ENCODE peak calls at places on chromosome 22, in ten cellular contexts. D is A549, C is body of pancreas, T is ovary, N is GM23338, R is cardiac muscle cell, K is breast epithelium, E is stomach, A is esophagus squamous epithelium, F is psoas muscle. S is an unnamed sample. For H3K4me1, the result is how much of the 10 kb centered on the place peaks cover.

GRCh38 chr22:20943104-20943933 is 23.7 kb upstream of the AIFM3 start:
- DNase-seq in N (no peak), T (no peak), C (no peak), F (no peak), K (no peak), D (no peak), A (no peak), R (no peak), E (no peak), S (no peak)

GRCh38 chr22:46079861-46080821 is 70.2 kb upstream of the PPARA start:
- DNase-seq in N (no peak), R (no peak), K (peak), F (peak), C (peak), E (peak), A (no peak), T (peak), D (no peak), S (peak)

GRCh38 chr22:49629586-49630447 is 197.9 kb downstream of the BRD1 start:
- DNase-seq in C (no peak), T (no peak), K (no peak), F (no peak), D (no peak), R (no peak), E (no peak), N (no peak), A (no peak), S (no peak)

GRCh38 chr22:28955817-28956216 is 72.4 kb downstream of the ZNRF3 start:
- DNase-seq in K (no peak), F (no peak), R (no peak), D (no peak), C (no peak), E (peak), A (no peak), T (no peak), N (no peak), S (no peak)

GRCh38 chr22:44047891-44048301 is 23.8 kb downstream of the PARVB start:
- DNase-seq in D (no peak), R (no peak), T (no peak), K (no peak), A (no peak), N (no peak), C (no peak), F (no peak), E (no peak), S (no peak)

GRCh38 chr22:30474683-30475424 is 3.0 kb upstream of the SEC14L3 start:
- DNase-seq in C (peak), A (no peak), F (no peak), T (no peak), K (peak), D (no peak), R (no peak), N (peak), E (peak), S (no peak)

GRCh38 chr22:27270818-27271510 is 530.6 kb downstream of the MN1 start:
- DNase-seq in D (no peak), K (no peak), E (no peak), C (no peak), N (no peak), A (no peak), T (peak), R (peak), F (no peak), S (no peak)

GRCh38 chr22:39214383-39215069 is 30.3 kb downstream of the PDGFB start:
- DNase-seq in N (peak), E (no peak), T (no peak), F (no peak), C (peak), R (no peak), A (no peak), D (peak), K (peak), S (no peak)

GRCh38 chr22:25153961-25154685 is 45.5 kb upstream of the CRYBB3 start:
- DNase-seq in T (no peak), F (peak), R (peak), K (peak), A (no peak), D (no peak), N (peak), C (peak), E (peak), S (no peak)

GRCh38 chr22:44489817-44490216 is 8.2 kb downstream of the RTL6 start:
- DNase-seq in E (no peak), A (no peak), D (no peak), C (no peak), K (no peak), T (no peak), N (peak), R (no peak), F (no peak), S (no peak)

GRCh38 chr22:41557401-41558240 is 3.2 kb upstream of the CSDC2 start:
- DNase-seq in F (peak), R (no peak), A (no peak), K (no peak), C (peak), D (no peak), E (peak), N (peak), T (peak), S (peak)

GRCh38 chr22:42990131-42990838 is 24.7 kb downstream of the PACSIN2 start:
- DNase-seq in R (no peak), T (no peak), K (no peak), N (peak), C (no peak), D (peak), E (no peak), A (no peak), F (peak), S (peak)

GRCh38 chr22:39727541-39727940 is 157.0 kb downstream of the CACNA1I start:
- DNase-seq in N (no peak), R (no peak), E (no peak), D (peak), F (no peak), A (no peak), K (no peak), T (no peak), C (no peak), S (no peak)

GRCh38 chr22:17672417-17672991 is 33.9 kb downstream of the BCL2L13 start:
- DNase-seq in A (no peak), N (no peak), F (no peak), T (no peak), C (no peak), D (no peak), R (no peak), E (no peak), K (no peak), S (no peak)

GRCh38 chr22:44181912-44182590 is 1.3 kb downstream of the PARVG start:
- DNase-seq in R (no peak), K (no peak), A (no peak), D (no peak), E (no peak), T (no peak), N (no peak), F (no peak), C (no peak), S (no peak)

GRCh38 chr22:17234144-17234623 is 14.9 kb upstream of the ADA2 start:
- DNase-seq in C (no peak), T (no peak), D (no peak), K (no peak), E (no peak), N (peak), F (no peak), A (no peak), R (no peak), S (no peak)

GRCh38 chr22:33803371-33803770 is 116.9 kb downstream of the LARGE1 start:
- DNase-seq in E (no peak), K (no peak), N (no peak), C (no peak), A (no peak), F (no peak), R (no peak), T (peak), D (no peak), S (no peak)

GRCh38 chr22:45975266-45976161 is 1.4 kb downstream of the WNT7B start:
- DNase-seq in R (peak), D (no peak), N (peak), C (peak), T (no peak), A (no peak), E (no peak), F (no peak), K (peak), S (no peak)

GRCh38 chr22:26597026-26597425 is 7.1 kb upstream of the TPST2 start:
- DNase-seq in A (no peak), C (no peak), D (no peak), K (no peak), E (no peak), T (no peak), F (no peak), N (no peak), R (no peak), S (no peak)

GRCh38 chr22:50303848-50304527 is 3.5 kb downstream of the PLXNB2 start:
- DNase-seq in R (peak), F (peak), D (no peak), K (no peak), A (no peak), T (no peak), E (peak), C (peak), N (peak), S (peak)

GRCh38 chr22:25746012-25746373 is 4.0 kb downstream of the MYO18B start:
- DNase-seq in R (no peak), D (no peak), N (no peak), C (no peak), A (no peak), T (no peak), E (no peak), F (no peak), K (no peak), S (no peak)

GRCh38 chr22:45302047-45302446 is 7.7 kb upstream of the FAM118A start:
- DNase-seq in D (peak), T (no peak), N (no peak), E (no peak), A (no peak), C (no peak), F (no peak), R (no peak), K (no peak), S (no peak)

GRCh38 chr22:45876136-45877035 is 100.6 kb downstream of the WNT7B start:
- DNase-seq in E (peak), N (no peak), T (no peak), F (no peak), C (no peak), K (no peak), R (no peak), A (no peak), D (no peak), S (no peak)

GRCh38 chr22:40638261-40638660 is 1.7 kb upstream of the MRTFA start:
- DNase-seq in A (no peak), N (no peak), D (no peak), E (no peak), T (no peak), R (no peak), F (no peak), C (no peak), K (no peak), S (no peak)

GRCh38 chr22:32818446-32819115 is 17.1 kb downstream of the TIMP3 start:
- DNase-seq in R (peak), C (no peak), T (no peak), K (no peak), A (no peak), D (no peak), E (no peak), F (no peak), N (no peak), S (no peak)

GRCh38 chr22:42410708-42411107 is 21.5 kb downstream of the NFAM1 start:
- DNase-seq in A (no peak), E (no peak), C (no peak), F (no peak), N (no peak), D (no peak), T (no peak), R (no peak), K (no peak), S (no peak)

GRCh38 chr22:27512283-27512761 is 289.2 kb downstream of the MN1 start:
- DNase-seq in T (peak), A (no peak), N (no peak), R (no peak), C (peak), D (no peak), E (peak), K (peak), F (peak), S (peak)

GRCh38 chr22:49185312-49185969 is 642.2 kb downstream of the BRD1 start:
- DNase-seq in E (no peak), K (no peak), N (no peak), F (no peak), A (no peak), T (no peak), R (no peak), C (no peak), D (no peak), S (peak)

GRCh38 chr22:19904174-19904856 is 37.3 kb upstream of the COMT start:
- DNase-seq in R (no peak), D (no peak), E (no peak), T (no peak), N (no peak), C (no peak), A (no peak), F (no peak), K (no peak), S (no peak)
- TF ChIP-seq CTCF in R (no peak), D (no peak), E (no peak), T (no peak), N (no peak), C (no peak), A (no peak), F (no peak), K (no peak), S (no peak)

DNA sequence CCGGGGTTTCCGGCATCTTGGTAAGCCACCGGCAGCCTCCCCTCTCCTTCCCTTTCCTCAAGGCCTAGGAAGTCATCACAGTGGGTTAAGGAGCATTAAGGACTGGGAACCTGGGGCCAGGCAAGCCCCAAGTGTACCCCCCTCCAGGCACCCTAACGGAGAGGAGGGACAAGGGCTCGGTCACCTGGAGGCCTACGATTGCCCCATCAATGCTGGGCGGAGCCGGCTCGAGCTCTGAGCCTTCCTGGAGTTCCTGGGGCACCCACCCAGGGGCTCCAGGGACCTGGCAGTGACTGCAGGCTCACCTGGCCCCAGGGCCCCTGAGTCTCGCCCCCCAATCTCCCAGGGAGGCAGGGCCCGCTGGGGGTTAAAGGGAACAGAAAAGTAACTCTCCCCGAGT is 34.5 kb upstream of the EIF3D start:
- DNase-seq in A (no peak), R (no peak), N (no peak), E (no peak), T (no peak), K (no peak), D (no peak), C (no peak), F (no peak), S (no peak)
- H3K4me1 ChIP-seq in A (under half), R (under half), N (under half), E (under half), T (under half), K (under half), D (under half), C (under half), F (under half), S (under half)

GRCh38 chr22:23219787-23220484 is 39.6 kb downstream of the BCR start:
- DNase-seq in T (no peak), E (peak), N (no peak), A (no peak), D (no peak), F (no peak), C (no peak), K (no peak), R (no peak), S (peak)
- H3K4me3 ChIP-seq in T (no peak), E (no peak), N (no peak), A (no peak), D (no peak), F (no peak), C (no peak), K (no peak), R (no peak), S (no peak)

DNA sequence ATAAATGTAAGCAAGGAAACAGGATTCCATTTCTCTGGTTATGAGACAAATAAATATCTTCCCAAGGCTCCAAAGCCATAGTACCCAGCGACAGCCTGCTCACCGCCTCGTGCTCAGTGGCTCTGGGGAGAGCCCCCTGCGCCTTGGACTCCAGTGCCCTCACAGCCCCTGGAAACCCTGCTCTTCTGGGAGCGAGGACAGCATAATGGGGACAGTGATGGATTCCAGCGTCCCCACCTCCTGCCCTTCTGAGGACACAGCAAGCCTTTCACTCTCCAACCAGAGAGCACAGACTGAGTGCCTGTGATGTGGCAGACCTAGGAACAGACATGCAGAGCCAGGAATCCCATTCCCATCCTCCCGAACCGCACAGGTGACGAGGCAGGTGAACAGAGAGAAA is 660.8 kb downstream of the TBC1D22A start:
- DNase-seq in E (no peak), K (no peak), C (no peak), T (no peak), D (no peak), R (no peak), N (no peak), F (no peak), A (no peak), S (no peak)
- TF ChIP-seq CTCF in E (no peak), K (no peak), C (no peak), T (no peak), D (no peak), R (no peak), N (no peak), F (no peak), A (no peak), S (no peak)

DNA sequence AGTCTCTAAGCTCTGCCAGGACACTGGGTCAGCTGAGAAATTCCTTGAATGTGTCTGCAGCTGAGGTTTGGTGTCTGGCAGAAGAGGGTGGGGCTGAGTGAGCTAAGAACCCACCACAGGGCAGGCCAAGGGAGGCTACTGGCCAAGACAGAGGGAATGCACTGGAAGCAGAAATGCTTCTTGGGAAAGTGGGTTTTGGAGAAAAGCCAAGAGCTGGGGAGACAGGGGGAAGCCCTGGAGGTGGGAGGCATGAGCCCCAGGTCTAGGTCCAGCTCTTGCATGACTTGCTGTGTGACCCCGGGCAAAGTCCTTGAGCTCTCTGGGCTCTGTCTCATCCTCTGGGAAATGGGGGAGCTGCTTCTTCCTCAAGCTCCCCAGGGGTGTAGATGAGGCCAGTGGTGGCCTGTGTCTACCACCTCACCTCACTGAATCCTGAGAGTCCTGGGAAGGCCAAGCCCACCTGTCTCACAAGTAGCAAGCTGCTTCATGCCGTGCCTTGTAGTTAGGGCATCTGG is 2.3 kb downstream of the MMP11 start:
- DNase-seq in E (no peak), R (no peak), K (no peak), N (no peak), F (no peak), T (no peak), A (no peak), D (no peak), C (no peak), S (no peak)
- H3K4me1 ChIP-seq in E (half or more), R (under half), K (under half), N (under half), F (under half), T (under half), A (under half), D (under half), C (under half), S (under half)

S was measured in Peyer's patch.